ENCODE peak calls at places on chromosomes 4 and X, in six cellular contexts. U is H1, F is K562, K is SK-N-SH, S is GM12878, A is HCT116. X is an unnamed sample.

GRCh38 chr4:118772149-118773081 is 63.5 kb downstream of the SEC24D start:
- DNase-seq in A (peak; percentile 34), S (no peak), U (no peak), K (no peak), F (peak; percentile 44), X (peak; percentile 51)

GRCh38 chr4:60201052-60201673 is 999.0 kb upstream of the ADGRL3 start:
- DNase-seq in K (peak; percentile 27), S (no peak), F (peak; percentile 16), A (peak; percentile 12), U (peak; percentile 77), X (peak; percentile 1)

GRCh38 chr4:76386566-76387305 is 34.2 kb downstream of the CCDC158 start:
- DNase-seq in S (no peak), A (no peak), U (no peak), K (no peak), F (no peak), X (no peak)

GRCh38 chr4:125140966-125141495 is 173.7 kb upstream of the FAT4 start:
- DNase-seq in U (no peak), F (no peak), K (peak; percentile 17), S (no peak), A (no peak), X (no peak)

GRCh38 chr4:183571350-183572076 is 66.7 kb downstream of the ING2 start:
- DNase-seq in S (no peak), A (no peak), K (peak; percentile 27), U (no peak), F (no peak), X (no peak)

GRCh38 chrX:138777230-138777629 is 65.7 kb upstream of the FGF13 start:
- DNase-seq in S (no peak), F (peak; percentile 4), A (no peak), U (peak; percentile 41), K (no peak), X (no peak)

GRCh38 chrX:14616876-14617275 is 87.5 kb downstream of the GLRA2 start:
- DNase-seq in S (no peak), U (no peak), F (no peak), A (no peak), K (no peak), X (no peak)

GRCh38 chr4:139665690-139666529 is at the start of gene MGST2:
- DNase-seq in U (peak; percentile 66), A (no peak), S (no peak), K (peak; percentile 58), F (peak; percentile 88), X (peak; percentile 65)

GRCh38 chr4:142095886-142096605 is 459.7 kb downstream of the IL15 start:
- DNase-seq in A (peak; percentile 90), K (no peak), F (no peak), U (no peak), S (no peak), X (peak; percentile 9)

GRCh38 chrX:2766921-2767320 is 15.1 kb downstream of the XG start:
- DNase-seq in F (no peak), K (no peak), U (no peak), A (no peak), S (no peak), X (no peak)

GRCh38 chr4:44927361-44928061 is 201.2 kb upstream of the GNPDA2 start:
- DNase-seq in F (peak; percentile 7), A (peak; percentile 2), S (no peak), K (peak; percentile 0), U (no peak), X (peak; percentile 32)

GRCh38 chrX:69306063-69306404 is 140.8 kb upstream of the PJA1 start:
- DNase-seq in A (no peak), F (no peak), S (no peak), U (no peak), K (no peak), X (no peak)

GRCh38 chrX:38052096-38052495 is 45.7 kb downstream of the SYTL5 start:
- DNase-seq in A (peak; percentile 56), S (no peak), F (no peak), K (no peak), U (no peak), X (no peak)

GRCh38 chr4:3512279-3512678 is 19.9 kb downstream of the LRPAP1 start:
- DNase-seq in S (no peak), F (no peak), K (no peak), A (no peak), U (no peak), X (no peak)

GRCh38 chr4:156992943-156993342 is 21.3 kb upstream of the PDGFC start:
- DNase-seq in F (no peak), U (no peak), S (no peak), A (no peak), K (no peak), X (no peak)

GRCh38 chrX:43481601-43482000 is 174.5 kb upstream of the MAOA start:
- DNase-seq in S (no peak), K (no peak), A (no peak), F (peak; percentile 2), U (no peak), X (no peak)

GRCh38 chr4:62814510-62815047 is 1594.7 kb downstream of the TECRL start:
- DNase-seq in A (no peak), S (no peak), K (no peak), F (no peak), U (no peak), X (no peak)

GRCh38 chr4:174358410-174358809 is 74.7 kb downstream of the CEP44 start:
- DNase-seq in U (no peak), S (no peak), F (no peak), K (no peak), A (no peak), X (no peak)

GRCh38 chr4:149605601-149606378 is 209.9 kb downstream of the IQCM start:
- DNase-seq in A (no peak), U (no peak), K (no peak), F (no peak), S (no peak), X (no peak)

GRCh38 chrX:20829665-20830481 is 544.3 kb upstream of the CNKSR2 start:
- DNase-seq in F (no peak), A (no peak), S (no peak), U (no peak), K (no peak), X (no peak)

GRCh38 chrX:54695231-54695630 is 102.8 kb downstream of the ITIH6 start:
- DNase-seq in A (no peak), K (no peak), U (no peak), S (no peak), F (no peak), X (no peak)

GRCh38 chr4:40281099-40281498 is 54.0 kb upstream of the CHRNA9 start:
- DNase-seq in F (no peak), A (no peak), U (no peak), S (no peak), K (no peak), X (no peak)

GRCh38 chr4:40281913-40282312 is 53.2 kb upstream of the CHRNA9 start:
- DNase-seq in U (no peak), A (no peak), K (no peak), S (no peak), F (no peak), X (no peak)

GRCh38 chr4:40280586-40280985 is 54.5 kb upstream of the CHRNA9 start:
- DNase-seq in S (no peak), K (no peak), A (no peak), F (no peak), U (no peak), X (no peak)

GRCh38 chr4:40283968-40284367 is 51.2 kb upstream of the CHRNA9 start:
- DNase-seq in U (no peak), F (peak; percentile 30), K (no peak), S (no peak), A (peak; percentile 91), X (no peak)

GRCh38 chr4:40283413-40283812 is 51.7 kb upstream of the CHRNA9 start:
- DNase-seq in F (no peak), U (no peak), A (no peak), S (no peak), K (no peak), X (no peak)
- TF ChIP-seq JUND in F (no peak), U (no peak), A (no peak), S (no peak), K (no peak), X (no peak)

GRCh38 chr4:114399085-114399484 is 199.5 kb upstream of the UGT8 start:
- DNase-seq in K (no peak), S (no peak), U (peak; percentile 57), F (no peak), A (no peak), X (no peak)

GRCh38 chr4:114401483-114401882 is 197.1 kb upstream of the UGT8 start:
- DNase-seq in U (no peak), A (no peak), S (no peak), F (no peak), K (no peak), X (no peak)

GRCh38 chr4:114398386-114398785 is 200.2 kb upstream of the UGT8 start:
- DNase-seq in U (no peak), A (no peak), K (no peak), F (no peak), S (no peak), X (no peak)

GRCh38 chr4:114396808-114397207 is 201.8 kb upstream of the UGT8 start:
- DNase-seq in A (no peak), U (no peak), F (no peak), K (no peak), S (no peak), X (no peak)

DNA sequence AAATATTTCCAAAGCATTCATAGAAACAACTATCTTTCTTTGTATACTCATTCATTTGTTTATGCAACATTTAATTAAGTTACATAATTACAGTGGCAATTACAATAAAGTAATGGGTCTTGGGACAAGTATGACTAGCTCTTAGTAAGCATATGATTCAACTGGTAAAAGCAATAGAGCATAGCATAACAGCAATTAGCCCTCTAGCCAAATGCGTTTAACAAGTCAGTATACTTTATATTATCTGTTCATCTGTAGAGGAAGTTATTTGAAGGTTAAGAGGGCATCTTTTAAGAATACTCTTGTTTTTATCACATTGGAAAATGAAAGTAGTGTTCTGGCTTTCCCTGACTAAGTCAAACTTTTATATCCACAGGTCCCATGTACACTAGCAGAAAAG is 198.1 kb upstream of the UGT8 start:
- DNase-seq in A (no peak), F (no peak), U (no peak), S (no peak), K (no peak), X (no peak)
- TF ChIP-seq JUND in A (peak; percentile 45), F (no peak), U (no peak), S (no peak), K (no peak), X (no peak)

DNA sequence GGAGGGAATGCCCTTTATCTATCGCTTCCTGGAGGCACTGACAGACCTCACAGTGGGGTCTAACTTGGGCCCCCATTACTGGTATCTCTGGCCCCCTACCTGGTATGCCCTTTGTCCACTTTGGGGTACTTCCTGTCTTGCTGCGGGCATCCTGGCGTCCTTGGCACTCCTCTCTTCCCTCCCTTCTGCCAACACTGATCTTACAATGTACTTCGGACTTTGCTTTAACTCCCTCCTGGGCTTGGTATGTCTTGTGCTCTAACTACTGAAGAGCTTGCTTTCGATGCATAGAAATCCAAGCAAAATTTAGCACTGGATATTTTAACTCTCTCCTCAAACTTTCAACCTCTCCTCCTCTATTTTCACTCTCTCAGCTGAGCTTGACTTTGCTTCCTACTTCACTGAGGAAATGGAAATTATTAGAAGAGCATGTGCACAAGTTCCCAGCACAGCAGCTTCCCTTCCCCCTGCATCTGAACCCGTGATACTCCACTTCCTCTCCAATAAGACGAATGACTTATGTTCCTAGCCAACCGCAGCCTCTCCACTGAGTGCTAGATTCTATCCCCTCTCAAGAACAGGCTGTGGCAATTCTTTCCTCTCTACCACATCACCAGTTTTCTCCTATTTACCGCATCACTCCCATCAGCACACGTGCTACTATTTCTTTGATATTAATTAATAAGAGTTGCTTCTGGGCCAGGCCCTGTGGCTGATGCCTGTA is 52.9 kb downstream of the SUPT20HL2 start:
- DNase-seq in F (no peak), A (no peak), K (no peak), S (no peak), U (no peak), X (no peak)
- TF ChIP-seq JUND in F (no peak), A (no peak), K (no peak), S (no peak), U (no peak), X (no peak)

GRCh38 chr4:8377103-8378075 is 63.1 kb downstream of the ACOX3 start:
- DNase-seq in S (no peak), A (no peak), U (no peak), F (no peak), K (no peak), X (no peak)
- TF ChIP-seq JUND in S (no peak), A (no peak), U (no peak), F (no peak), K (no peak), X (no peak)

X was measured in T47D.